ENCODE peak calls at places on chromosomes 4 and X, in eight cellular contexts. L is HEK293T, D is Right ventricle myocardium inferior, K is hypothalamus, U is GOT3, J is cardiac muscle cell, S is amygdala, R is substantia nigra. T is an unnamed sample.

GRCh38 chr4:87849612-87850011 is 16.8 kb downstream of the MEPE start:
- DNase-seq in L (no peak), R (peak), J (peak), S (no peak), D (no peak), U (no peak), K (no peak), T (no peak)

GRCh38 chr4:122577808-122578781 is 42.8 kb downstream of the IL21 start:
- DNase-seq in L (peak), R (peak), U (peak), K (no peak), S (no peak), J (peak), D (no peak), T (peak)

GRCh38 chr4:122542411-122543236 is 78.2 kb downstream of the IL21 start:
- DNase-seq in U (no peak), K (no peak), S (no peak), R (no peak), L (no peak), J (peak), D (no peak), T (no peak)

GRCh38 chr4:111847256-111848108 is 297.8 kb upstream of the FAM241A start:
- DNase-seq in K (no peak), L (peak), U (no peak), S (no peak), J (peak), D (no peak), R (no peak), T (no peak)

GRCh38 chrX:147533426-147533825 is 378.3 kb upstream of the FMR1 start:
- DNase-seq in D (no peak), U (no peak), R (no peak), S (no peak), J (no peak), L (no peak), K (no peak), T (no peak)

GRCh38 chrX:54182194-54182863 is 725 bp downstream of the FAM120C start:
- DNase-seq in U (no peak), K (peak), L (peak), R (peak), S (peak), D (peak), J (peak), T (peak)

GRCh38 chr4:39427477-39428119 is 20.9 kb downstream of the KLB start:
- DNase-seq in L (no peak), K (no peak), U (no peak), S (no peak), D (no peak), J (no peak), R (no peak), T (no peak)

GRCh38 chr4:88807499-88807898 is 109.9 kb upstream of the NAP1L5 start:
- DNase-seq in L (no peak), U (no peak), R (no peak), S (no peak), K (no peak), J (no peak), D (no peak), T (no peak)

GRCh38 chrX:7828594-7828993 is 14.4 kb upstream of the VCX start:
- DNase-seq in S (no peak), D (no peak), K (no peak), L (peak), J (no peak), R (no peak), U (no peak), T (peak)

GRCh38 chr4:181479145-181479544 is 764.1 kb upstream of the TENM3 start:
- DNase-seq in S (no peak), J (no peak), R (no peak), U (no peak), L (no peak), D (no peak), K (no peak), T (peak)

GRCh38 chr4:66564901-66565648 is 894.8 kb upstream of the EPHA5 start:
- DNase-seq in S (no peak), R (no peak), K (no peak), D (no peak), U (no peak), L (peak), J (peak), T (no peak)

GRCh38 chrX:46686003-46686645 is 72.8 kb downstream of the SLC9A7 start:
- DNase-seq in K (no peak), L (peak), J (peak), U (no peak), D (no peak), S (no peak), R (peak), T (peak)

GRCh38 chrX:10197597-10198210 is 40.9 kb downstream of the CLCN4 start:
- DNase-seq in D (no peak), J (peak), K (no peak), L (no peak), U (no peak), S (no peak), R (no peak), T (no peak)

GRCh38 chr4:7434141-7434765 is 477 bp downstream of the PSAPL1 start:
- DNase-seq in K (no peak), D (peak), L (no peak), R (no peak), S (no peak), J (no peak), U (no peak), T (no peak)

GRCh38 chr4:7675612-7676320 is 241.0 kb upstream of the PSAPL1 start:
- DNase-seq in L (no peak), U (no peak), J (no peak), K (no peak), S (no peak), R (no peak), D (peak), T (no peak)

GRCh38 chr4:152780267-152780811 is 585 bp downstream of the ARFIP1 start:
- DNase-seq in R (no peak), U (no peak), J (peak), L (peak), S (peak), K (peak), D (no peak), T (peak)

GRCh38 chr4:156771171-156771837 is 200.3 kb downstream of the PDGFC start:
- DNase-seq in J (peak), K (peak), D (no peak), U (no peak), S (peak), L (peak), R (no peak), T (peak)

GRCh38 chr4:102663073-102663472 is 97.7 kb downstream of the MANBA start:
- DNase-seq in R (no peak), S (no peak), K (no peak), U (no peak), L (no peak), J (peak), D (no peak), T (no peak)

GRCh38 chr4:108788731-108789130 is 25.9 kb upstream of the ETNPPL start:
- DNase-seq in K (no peak), J (no peak), U (no peak), S (no peak), D (no peak), L (no peak), R (no peak), T (no peak)

GRCh38 chr4:142743071-142743825 is 102.9 kb downstream of the INPP4B start:
- DNase-seq in D (no peak), L (no peak), S (no peak), U (no peak), K (no peak), R (no peak), J (peak), T (no peak)

GRCh38 chr4:166143227-166143626 is 270.2 kb downstream of the TLL1 start:
- DNase-seq in D (no peak), L (no peak), U (no peak), R (no peak), K (no peak), S (no peak), J (peak), T (no peak)

GRCh38 chrX:150569155-150569477 is 695 bp downstream of the MTM1 start:
- DNase-seq in D (peak), J (peak), S (no peak), K (no peak), R (no peak), U (no peak), L (no peak), T (no peak)